ENCODE peak calls at places on chromosomes 3 and 15, in seven cellular contexts. N is SK-N-DZ; B is T-helper 22 cell; A is AG09309; Q is activated naive CD4-positive, alpha-beta T cell; T is tibial artery; J is B cell. M is an unnamed sample.

GRCh38 chr15:86231864-86232801 is 152.5 kb downstream of the AGBL1 start:
- DNase-seq in J (no peak), A (no peak), N (peak; percentile 17), B (no peak), Q (no peak), T (no peak), M (no peak)

GRCh38 chr3:126191246-126191645 is 10.9 kb upstream of the ALDH1L1 start:
- DNase-seq in Q (no peak), A (no peak), T (no peak), B (no peak), N (no peak), J (no peak), M (no peak)

GRCh38 chr15:27328616-27329015 is 357.6 kb downstream of the GABRG3 start:
- DNase-seq in Q (no peak), J (no peak), A (no peak), T (no peak), N (no peak), B (no peak), M (no peak)

GRCh38 chr15:90200534-90201139 is 493 bp upstream of the SEMA4B start:
- DNase-seq in J (no peak), Q (no peak), T (no peak), N (peak; percentile 27), B (no peak), A (no peak), M (no peak)

GRCh38 chr3:139653582-139653981 is 24.2 kb downstream of the NMNAT3 start:
- DNase-seq in A (no peak), T (no peak), J (no peak), N (no peak), B (no peak), Q (no peak), M (no peak)

GRCh38 chr15:73620078-73620477 is 13.1 kb downstream of the NPTN start:
- DNase-seq in B (no peak), J (no peak), A (no peak), T (no peak), Q (no peak), N (no peak), M (no peak)

GRCh38 chr15:60717008-60717407 is 238.1 kb upstream of the ICE2 start:
- DNase-seq in Q (no peak), B (no peak), A (no peak), N (no peak), J (no peak), T (no peak), M (no peak)

GRCh38 chr3:174125267-174125844 is 727.8 kb downstream of the NLGN1 start:
- DNase-seq in A (peak; percentile 34), J (no peak), Q (no peak), T (no peak), N (peak; percentile 70), B (no peak), M (peak; percentile 18)

GRCh38 chr3:42007785-42008184 is 45.9 kb upstream of the ULK4 start:
- DNase-seq in J (peak; percentile 42), A (no peak), N (no peak), T (no peak), Q (no peak), B (no peak), M (no peak)

GRCh38 chr3:69240651-69241578 is 118.5 kb upstream of the LMOD3 start:
- DNase-seq in T (no peak), Q (no peak), B (no peak), J (no peak), N (no peak), A (no peak), M (no peak)

GRCh38 chr15:52113246-52113645 is 671 bp upstream of the BCL2L10 start:
- DNase-seq in A (no peak), N (no peak), J (no peak), B (no peak), Q (no peak), T (no peak), M (no peak)

GRCh38 chr3:129121792-129122696 is at the start of gene RAB43:
- DNase-seq in B (peak; percentile 75), Q (peak; percentile 75), J (peak; percentile 82), A (no peak), N (peak; percentile 80), T (peak; percentile 95), M (no peak)

GRCh38 chr3:195114026-195114425 is 156.9 kb downstream of the XXYLT1 start:
- DNase-seq in A (no peak), Q (no peak), N (no peak), J (no peak), T (peak; percentile 38), B (no peak), M (no peak)

GRCh38 chr3:4978259-4978965 is 825 bp upstream of the BHLHE40 start:
- DNase-seq in N (peak; percentile 81), B (peak; percentile 86), A (peak; percentile 96), J (peak; percentile 84), T (peak; percentile 99), Q (peak; percentile 68), M (peak; percentile 80)

GRCh38 chr15:98943609-98944111 is 63.9 kb downstream of the PGPEP1L start:
- DNase-seq in N (peak; percentile 26), B (no peak), A (no peak), T (no peak), Q (no peak), J (no peak), M (no peak)

GRCh38 chr15:85504739-85505676 is 124.6 kb downstream of the AKAP13 start:
- DNase-seq in A (peak; percentile 33), Q (no peak), J (no peak), B (no peak), N (peak; percentile 63), T (no peak), M (no peak)

GRCh38 chr3:101102678-101103296 is 109.6 kb upstream of the ABI3BP start:
- DNase-seq in Q (no peak), T (no peak), A (no peak), N (no peak), B (no peak), J (no peak), M (no peak)

GRCh38 chr3:13543251-13543650 is 5.7 kb upstream of the FBLN2 start:
- DNase-seq in J (no peak), A (peak; percentile 84), B (no peak), Q (no peak), T (peak; percentile 91), N (no peak), M (peak; percentile 87)

GRCh38 chr15:78139564-78139963 is 8.3 kb upstream of the CIB2 start:
- DNase-seq in Q (no peak), N (no peak), T (no peak), J (no peak), B (no peak), A (no peak), M (no peak)

GRCh38 chr15:40855706-40856234 is 11.9 kb downstream of the SPINT1 start:
- DNase-seq in A (no peak), B (no peak), J (no peak), N (no peak), T (no peak), Q (no peak), M (no peak)

GRCh38 chr3:56303508-56303907 is 164.8 kb downstream of the ERC2 start:
- DNase-seq in B (no peak), Q (no peak), N (peak; percentile 64), A (no peak), J (no peak), T (no peak), M (no peak)

M was measured in GM04503.